ENCODE peak calls at places on chromosome 4, in six cellular contexts. X is Panc1; H is endothelial cell of umbilical vein; O is CD8-positive, alpha-beta T cell; Y is tibial nerve; G is SK-N-SH. L is an unnamed sample.

GRCh38 chr4:102500371-102501175 is 586 bp upstream of the NFKB1 start:
- DNase-seq in O (peak), Y (peak), G (peak), X (no peak), H (peak), L (peak)

GRCh38 chr4:25107827-25108516 is 52.3 kb downstream of the SEPSECS start:
- DNase-seq in G (no peak), X (no peak), Y (no peak), O (no peak), H (no peak), L (peak)

GRCh38 chr4:113878718-113879117 is 100.7 kb downstream of the ARSJ start:
- DNase-seq in Y (no peak), G (peak), X (peak), O (no peak), H (peak), L (no peak)

GRCh38 chr4:76212851-76213414 is 691 bp downstream of the SCARB2 start:
- DNase-seq in O (peak), Y (no peak), X (no peak), G (peak), H (peak), L (peak)

GRCh38 chr4:165783626-165784025 is 89.4 kb upstream of the TLL1 start:
- DNase-seq in H (peak), Y (no peak), O (no peak), G (no peak), X (no peak), L (no peak)

GRCh38 chr4:76518241-76518640 is 83.2 kb downstream of the SHROOM3 start:
- DNase-seq in H (no peak), X (no peak), Y (no peak), G (no peak), O (no peak), L (no peak)

GRCh38 chr4:10121568-10122097 is 5.0 kb upstream of the WDR1 start:
- DNase-seq in Y (no peak), X (no peak), G (no peak), O (no peak), H (no peak), L (peak)

GRCh38 chr4:24473309-24473721 is 111.0 kb downstream of the DHX15 start:
- DNase-seq in X (no peak), O (no peak), H (no peak), G (peak), Y (no peak), L (no peak)

GRCh38 chr4:5956285-5957021 is 61.8 kb downstream of the C4orf50 start:
- DNase-seq in H (peak), O (no peak), X (no peak), G (peak), Y (no peak), L (no peak)

GRCh38 chr4:41177016-41177415 is 37.3 kb downstream of the APBB2 start:
- DNase-seq in O (no peak), G (no peak), X (no peak), H (peak), Y (no peak), L (no peak)

GRCh38 chr4:26361287-26361686 is 40.5 kb downstream of the RBPJ start:
- DNase-seq in X (no peak), O (no peak), Y (no peak), G (no peak), H (no peak), L (peak)

GRCh38 chr4:165726831-165727230 is 146.2 kb upstream of the TLL1 start:
- DNase-seq in X (no peak), Y (no peak), H (no peak), G (no peak), O (no peak), L (no peak)

GRCh38 chr4:14022428-14022827 is 394.9 kb upstream of the BOD1L1 start:
- DNase-seq in H (no peak), Y (no peak), X (no peak), G (no peak), O (no peak), L (peak)

GRCh38 chr4:16931906-16932305 is 33.5 kb upstream of the LDB2 start:
- DNase-seq in H (peak), Y (no peak), G (no peak), X (no peak), O (no peak), L (no peak)

GRCh38 chr4:40575846-40576245 is 53.8 kb downstream of the RBM47 start:
- DNase-seq in O (no peak), X (no peak), H (no peak), Y (no peak), G (no peak), L (no peak)

GRCh38 chr4:2793920-2794706 is 1.2 kb downstream of the SH3BP2 start:
- DNase-seq in O (no peak), Y (peak), X (no peak), H (peak), G (peak), L (peak)

GRCh38 chr4:10746371-10747143 is 62.0 kb upstream of the CLNK start:
- DNase-seq in H (no peak), Y (no peak), G (no peak), O (no peak), X (no peak), L (no peak)

GRCh38 chr4:121726642-121727268 is 30.0 kb upstream of the ANXA5 start:
- DNase-seq in H (peak), G (peak), O (no peak), Y (no peak), X (peak), L (peak)

GRCh38 chr4:124803641-124804040 is 91.1 kb upstream of the ANKRD50 start:
- DNase-seq in G (no peak), O (no peak), X (no peak), Y (no peak), H (peak), L (no peak)

GRCh38 chr4:83651846-83652245 is 115.9 kb downstream of the GPAT3 start:
- DNase-seq in X (no peak), G (no peak), H (no peak), O (no peak), Y (no peak), L (no peak)

GRCh38 chr4:118981171-118981838 is 92.7 kb downstream of the SYNPO2 start:
- DNase-seq in O (no peak), H (no peak), G (no peak), X (no peak), Y (no peak), L (no peak)

GRCh38 chr4:174320501-174321199 is 36.9 kb downstream of the CEP44 start:
- DNase-seq in X (no peak), H (peak), O (no peak), G (no peak), Y (no peak), L (no peak)

GRCh38 chr4:88352062-88352461 is 26.6 kb upstream of the HERC6 start:
- DNase-seq in G (no peak), O (no peak), Y (no peak), X (no peak), H (no peak), L (no peak)

GRCh38 chr4:23934915-23935314 is 45.1 kb upstream of the PPARGC1A start:
- DNase-seq in G (no peak), Y (peak), O (no peak), X (no peak), H (no peak), L (no peak)

GRCh38 chr4:100280807-100281206 is 90.5 kb upstream of the DDIT4L start:
- DNase-seq in O (no peak), H (no peak), Y (no peak), X (no peak), G (no peak), L (no peak)

GRCh38 chr4:100286601-100287000 is 96.3 kb upstream of the DDIT4L start:
- DNase-seq in G (no peak), Y (no peak), H (no peak), O (no peak), X (no peak), L (no peak)

GRCh38 chr4:100287569-100287968 is 97.3 kb upstream of the DDIT4L start:
- DNase-seq in Y (no peak), X (no peak), G (no peak), O (no peak), H (no peak), L (no peak)

GRCh38 chr4:100288167-100288566 is 97.9 kb upstream of the DDIT4L start:
- DNase-seq in Y (no peak), H (no peak), G (no peak), O (no peak), X (no peak), L (no peak)

GRCh38 chr4:100284302-100284701 is 94.0 kb upstream of the DDIT4L start:
- DNase-seq in G (no peak), H (no peak), Y (no peak), X (no peak), O (no peak), L (no peak)
- H3K4me3 ChIP-seq in G (no peak), H (no peak), Y (no peak), X (no peak), O (no peak), L (no peak)

GRCh38 chr4:7019367-7019766 is 23.8 kb upstream of the TADA2B start:
- DNase-seq in Y (no peak), X (no peak), G (no peak), H (no peak), O (no peak), L (no peak)

GRCh38 chr4:7016086-7016485 is 27.1 kb upstream of the TADA2B start:
- DNase-seq in H (no peak), G (no peak), O (no peak), Y (no peak), X (no peak), L (no peak)

GRCh38 chr4:7016512-7016911 is 26.7 kb upstream of the TADA2B start:
- DNase-seq in O (no peak), G (no peak), H (no peak), Y (no peak), X (no peak), L (no peak)

GRCh38 chr4:7018281-7018680 is 24.9 kb upstream of the TADA2B start:
- DNase-seq in Y (no peak), O (no peak), H (no peak), G (no peak), X (no peak), L (no peak)

GRCh38 chr4:7017446-7018048 is 25.6 kb upstream of the TADA2B start:
- DNase-seq in Y (no peak), H (no peak), G (no peak), X (no peak), O (no peak), L (no peak)
- H3K27ac ChIP-seq in Y (no peak), H (no peak), G (no peak), X (no peak), O (no peak), L (no peak)

GRCh38 chr4:95545526-95545925 is 3.2 kb downstream of the UNC5C start:
- DNase-seq in H (no peak), G (no peak), Y (no peak), O (no peak), X (no peak), L (no peak)

GRCh38 chr4:95546236-95546635 is 2.5 kb downstream of the UNC5C start:
- DNase-seq in H (no peak), Y (no peak), G (no peak), O (no peak), X (no peak), L (no peak)

GRCh38 chr4:95548738-95549245 is at the start of gene UNC5C:
- DNase-seq in G (peak), O (no peak), X (no peak), Y (peak), H (peak), L (no peak)

GRCh38 chr4:95547708-95548471 is 883 bp downstream of the UNC5C start:
- DNase-seq in O (no peak), G (no peak), Y (no peak), H (peak), X (no peak), L (no peak)

GRCh38 chr4:95546866-95547707 is 1.7 kb downstream of the UNC5C start:
- DNase-seq in O (no peak), Y (no peak), X (no peak), H (no peak), G (peak), L (no peak)
- H3K4me3 ChIP-seq in O (no peak), Y (peak), X (peak), H (peak), G (peak), L (no peak)

DNA sequence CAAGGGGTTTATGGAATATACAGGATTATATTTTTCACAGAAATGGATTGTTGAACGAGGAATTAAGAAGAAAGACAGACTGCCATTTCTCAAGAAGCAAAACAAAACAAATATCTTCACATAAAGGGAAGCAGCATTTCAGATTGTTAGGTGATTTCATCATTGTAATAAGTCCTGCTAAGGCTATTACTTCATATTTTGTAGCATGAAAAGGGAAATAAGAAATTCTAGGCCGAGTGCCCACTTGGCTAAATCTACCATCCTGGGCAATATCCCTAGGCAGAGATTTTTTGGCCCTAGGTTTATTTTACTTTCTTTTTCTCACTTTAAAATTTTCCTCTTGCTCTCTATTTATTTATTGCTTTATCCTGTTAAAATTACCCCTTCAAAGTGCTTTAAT is 142.4 kb downstream of the PDGFC start:
- DNase-seq in H (peak), O (no peak), Y (no peak), X (no peak), G (no peak), L (no peak)
- H3K27ac ChIP-seq in H (no peak), O (no peak), Y (peak), X (no peak), G (peak), L (no peak)

GRCh38 chr4:112520598-112521122 is 4.7 kb upstream of the NEUROG2 start:
- DNase-seq in Y (no peak), X (no peak), G (peak), O (no peak), H (no peak), L (no peak)
- H3K4me3 ChIP-seq in Y (no peak), X (no peak), G (peak), O (no peak), H (no peak), L (no peak)

DNA sequence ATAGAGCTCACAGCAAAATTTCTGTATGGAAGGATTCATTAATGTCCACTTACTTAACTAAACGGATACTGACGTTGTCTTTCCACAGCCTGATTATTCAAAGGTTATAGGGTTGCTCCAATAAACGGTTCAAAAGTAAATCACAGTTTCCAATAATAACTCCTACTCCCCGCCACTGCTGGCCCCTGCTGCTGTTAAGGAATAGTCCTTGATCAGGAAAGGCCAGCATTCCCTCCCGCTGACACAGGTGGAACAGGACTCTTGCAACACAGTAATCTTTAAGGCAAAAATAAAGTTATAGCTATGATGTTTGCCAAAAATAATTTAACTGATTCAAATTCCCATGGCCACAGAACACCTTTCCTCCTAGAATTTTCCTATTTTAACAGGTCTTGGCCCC is 53.9 kb downstream of the FAT1 start:
- DNase-seq in Y (no peak), X (no peak), G (no peak), H (no peak), O (no peak), L (no peak)
- H3K27ac ChIP-seq in Y (peak), X (peak), G (no peak), H (no peak), O (no peak), L (no peak)

L was measured in small intestine.